ENCODE peak calls at places on chromosomes 16 and 17, in six cellular contexts. I is activated T-cell treated with anti-CD3 and anti-CD28 coated beads, Interleukin-2, amount 50 U/mL, for 1 hour; Q is choroid plexus epithelial cell; C is fibroblast of the conjunctiva; K is non-pigmented ciliary epithelial cell; X is fibroblast of pulmonary artery. A is an unnamed sample.

GRCh38 chr16:3661922-3662321 is 7.4 kb downstream of the DNASE1 start:
- DNase-seq in X (no peak), Q (no peak), K (no peak), I (no peak), C (no peak), A (no peak)

GRCh38 chr16:67425581-67425980 is 5.3 kb upstream of the HSD11B2 start:
- DNase-seq in K (no peak), C (no peak), X (no peak), I (no peak), Q (no peak), A (no peak)

GRCh38 chr16:84593825-84594724 is 23.8 kb downstream of the COTL1 start:
- DNase-seq in X (peak; percentile 71), Q (peak; percentile 28), K (no peak), C (no peak), I (peak; percentile 79), A (no peak)

GRCh38 chr16:86977076-86977676 is 340.0 kb downstream of the C16orf95 start:
- DNase-seq in X (no peak), Q (no peak), C (no peak), K (no peak), I (no peak), A (no peak)

GRCh38 chr17:17032131-17032692 is 10.0 kb upstream of the MPRIP start:
- DNase-seq in I (no peak), X (peak; percentile 70), Q (peak; percentile 68), C (no peak), K (no peak), A (peak; percentile 61)

GRCh38 chr16:68993421-68993820 is 112.0 kb upstream of the HAS3 start:
- DNase-seq in I (no peak), K (no peak), Q (no peak), X (no peak), C (no peak), A (no peak)

GRCh38 chr17:37750768-37751466 is 6.1 kb upstream of the HNF1B start:
- DNase-seq in C (no peak), I (no peak), Q (no peak), K (no peak), X (no peak), A (no peak)

GRCh38 chr16:15822957-15823356 is 33.9 kb downstream of the MYH11 start:
- DNase-seq in X (no peak), C (no peak), Q (no peak), K (no peak), I (no peak), A (no peak)

GRCh38 chr17:77798481-77798880 is 160.0 kb upstream of the TNRC6C start:
- DNase-seq in C (no peak), X (no peak), K (no peak), Q (no peak), I (no peak), A (no peak)

A was measured in AG09309.